ENCODE peak calls at places on chromosomes 3 and 15, in five cellular contexts. One of them, this sample, is unnamed. For H3K4me1, the result is how much of the 10 kb centered on the place peaks cover.

GRCh38 chr3:13561376-13561775 is 12.5 kb downstream of the FBLN2 start:
- DNase-seq in K562: no peak
- DNase-seq in astrocyte: no peak
- DNase-seq in psoas muscle: peak
- DNase-seq in pancreas: no peak
- DNase-seq in this sample: no peak

GRCh38 chr3:58206406-58207011 is 4.3 kb downstream of the DNASE1L3 start:
- DNase-seq in K562: peak
- DNase-seq in astrocyte: peak
- DNase-seq in psoas muscle: no peak
- DNase-seq in pancreas: no peak
- DNase-seq in this sample: no peak

GRCh38 chr3:58899159-58899952 is 150.5 kb downstream of the CFAP20DC start:
- DNase-seq in K562: peak
- DNase-seq in astrocyte: peak
- DNase-seq in psoas muscle: no peak
- DNase-seq in pancreas: peak
- DNase-seq in this sample: no peak

GRCh38 chr3:107990926-107991325 is 99.9 kb downstream of the CD47 start:
- DNase-seq in K562: no peak
- DNase-seq in astrocyte: no peak
- DNase-seq in psoas muscle: no peak
- DNase-seq in pancreas: no peak
- DNase-seq in this sample: no peak

GRCh38 chr15:68537097-68537496 is 41.7 kb upstream of the CORO2B start:
- DNase-seq in K562: no peak
- DNase-seq in astrocyte: no peak
- DNase-seq in psoas muscle: no peak
- DNase-seq in pancreas: no peak
- DNase-seq in this sample: no peak

GRCh38 chr3:195187609-195188529 is 83.1 kb downstream of the XXYLT1 start:
- DNase-seq in K562: no peak
- DNase-seq in astrocyte: peak
- DNase-seq in psoas muscle: no peak
- DNase-seq in pancreas: no peak
- DNase-seq in this sample: no peak

GRCh38 chr3:171333784-171334464 is 126.3 kb downstream of the TNIK start:
- DNase-seq in K562: peak
- DNase-seq in astrocyte: no peak
- DNase-seq in psoas muscle: no peak
- DNase-seq in pancreas: no peak
- DNase-seq in this sample: no peak

GRCh38 chr3:149375164-149375823 is 2.2 kb downstream of the TM4SF1 start:
- DNase-seq in K562: no peak
- DNase-seq in astrocyte: no peak
- DNase-seq in psoas muscle: no peak
- DNase-seq in pancreas: no peak
- DNase-seq in this sample: no peak

GRCh38 chr3:19171794-19172193 is 23.5 kb downstream of the KCNH8 start:
- DNase-seq in K562: no peak
- DNase-seq in astrocyte: no peak
- DNase-seq in psoas muscle: no peak
- DNase-seq in pancreas: no peak
- DNase-seq in this sample: no peak

GRCh38 chr3:14410501-14411165 is 8.2 kb downstream of the SLC6A6 start:
- DNase-seq in K562: peak
- DNase-seq in astrocyte: peak
- DNase-seq in psoas muscle: no peak
- DNase-seq in pancreas: no peak
- DNase-seq in this sample: no peak

GRCh38 chr3:190557311-190557710 is 43.4 kb downstream of the IL1RAP start:
- DNase-seq in K562: no peak
- DNase-seq in astrocyte: no peak
- DNase-seq in psoas muscle: no peak
- DNase-seq in pancreas: no peak
- DNase-seq in this sample: no peak

GRCh38 chr3:31729082-31729481 is 196.4 kb downstream of the STT3B start:
- DNase-seq in K562: no peak
- DNase-seq in astrocyte: no peak
- DNase-seq in psoas muscle: no peak
- DNase-seq in pancreas: no peak
- DNase-seq in this sample: no peak

GRCh38 chr15:40150163-40150925 is 10.5 kb upstream of the BUB1B start:
- DNase-seq in K562: no peak
- DNase-seq in astrocyte: peak
- DNase-seq in psoas muscle: peak
- DNase-seq in pancreas: peak
- DNase-seq in this sample: no peak

GRCh38 chr3:10676905-10677304 is 139.1 kb upstream of the SLC6A11 start:
- DNase-seq in K562: no peak
- DNase-seq in astrocyte: no peak
- DNase-seq in psoas muscle: no peak
- DNase-seq in pancreas: no peak
- DNase-seq in this sample: no peak

GRCh38 chr3:194960446-194961032 is 274.9 kb downstream of the FAM43A start:
- DNase-seq in K562: no peak
- DNase-seq in astrocyte: no peak
- DNase-seq in psoas muscle: no peak
- DNase-seq in pancreas: no peak
- DNase-seq in this sample: no peak

GRCh38 chr3:133662256-133662773 is 574 bp upstream of the TOPBP1 start:
- DNase-seq in K562: peak
- DNase-seq in astrocyte: peak
- DNase-seq in psoas muscle: no peak
- DNase-seq in pancreas: no peak
- DNase-seq in this sample: no peak

GRCh38 chr3:113745273-113746068 is 578 bp downstream of the NAA50 start:
- DNase-seq in K562: peak
- DNase-seq in astrocyte: peak
- DNase-seq in psoas muscle: peak
- DNase-seq in pancreas: peak
- DNase-seq in this sample: peak

GRCh38 chr15:88255496-88256171 is 905 bp downstream of the NTRK3 start:
- DNase-seq in K562: no peak
- DNase-seq in astrocyte: peak
- DNase-seq in psoas muscle: no peak
- DNase-seq in pancreas: no peak
- DNase-seq in this sample: no peak

GRCh38 chr3:171420667-171421066 is 39.5 kb downstream of the TNIK start:
- DNase-seq in K562: no peak
- DNase-seq in astrocyte: peak
- DNase-seq in psoas muscle: no peak
- DNase-seq in pancreas: no peak
- DNase-seq in this sample: no peak

GRCh38 chr3:13712682-13713180 is 163.8 kb downstream of the FBLN2 start:
- DNase-seq in K562: no peak
- DNase-seq in astrocyte: no peak
- DNase-seq in psoas muscle: no peak
- DNase-seq in pancreas: no peak
- DNase-seq in this sample: peak

GRCh38 chr15:62444104-62445027 is 279.3 kb upstream of the C2CD4B start:
- DNase-seq in K562: no peak
- DNase-seq in astrocyte: peak
- DNase-seq in psoas muscle: peak
- DNase-seq in pancreas: no peak
- DNase-seq in this sample: no peak

GRCh38 chr3:32577621-32578556 is 7.2 kb upstream of the DYNC1LI1 start:
- DNase-seq in K562: no peak
- DNase-seq in astrocyte: no peak
- DNase-seq in psoas muscle: no peak
- DNase-seq in pancreas: no peak
- DNase-seq in this sample: no peak

DNA sequence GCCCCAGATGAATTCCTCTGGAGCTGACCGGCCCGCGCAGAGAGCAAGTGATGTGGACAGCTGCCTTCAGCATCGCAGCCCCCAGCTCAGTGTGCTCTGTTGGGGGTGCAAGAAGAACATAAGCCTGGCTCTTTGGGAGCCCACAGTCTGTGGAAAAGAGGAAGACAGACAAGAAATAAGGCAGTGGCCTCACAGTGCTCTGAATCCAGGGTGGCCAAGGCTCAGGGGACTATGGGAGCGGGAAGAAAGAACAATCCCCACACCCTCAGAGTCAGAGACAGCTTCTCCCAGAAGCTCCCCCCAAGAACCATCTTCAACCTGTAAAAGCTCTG is 277 bp upstream of the HDDC3 start:
- DNase-seq in K562: no peak
- DNase-seq in astrocyte: no peak
- DNase-seq in psoas muscle: no peak
- DNase-seq in pancreas: no peak
- DNase-seq in this sample: no peak
- TF ChIP-seq CTCF in K562: no peak
- TF ChIP-seq CTCF in astrocyte: no peak
- TF ChIP-seq CTCF in psoas muscle: no peak
- TF ChIP-seq CTCF in pancreas: no peak
- TF ChIP-seq CTCF in this sample: no peak

GRCh38 chr3:138331143-138331894 is 1.7 kb upstream of the NME9 start:
- DNase-seq in K562: no peak
- DNase-seq in astrocyte: no peak
- DNase-seq in psoas muscle: peak
- DNase-seq in pancreas: no peak
- DNase-seq in this sample: no peak

GRCh38 chr3:138328341-138328740 is 1.3 kb downstream of the NME9 start:
- DNase-seq in K562: peak
- DNase-seq in astrocyte: no peak
- DNase-seq in psoas muscle: no peak
- DNase-seq in pancreas: no peak
- DNase-seq in this sample: no peak

GRCh38 chr3:138327831-138328230 is 1.8 kb downstream of the NME9 start:
- DNase-seq in K562: no peak
- DNase-seq in astrocyte: no peak
- DNase-seq in psoas muscle: no peak
- DNase-seq in pancreas: no peak
- DNase-seq in this sample: no peak

GRCh38 chr3:138329127-138329983 is at the start of gene NME9:
- DNase-seq in K562: peak
- DNase-seq in astrocyte: peak
- DNase-seq in psoas muscle: peak
- DNase-seq in pancreas: peak
- DNase-seq in this sample: peak

DNA sequence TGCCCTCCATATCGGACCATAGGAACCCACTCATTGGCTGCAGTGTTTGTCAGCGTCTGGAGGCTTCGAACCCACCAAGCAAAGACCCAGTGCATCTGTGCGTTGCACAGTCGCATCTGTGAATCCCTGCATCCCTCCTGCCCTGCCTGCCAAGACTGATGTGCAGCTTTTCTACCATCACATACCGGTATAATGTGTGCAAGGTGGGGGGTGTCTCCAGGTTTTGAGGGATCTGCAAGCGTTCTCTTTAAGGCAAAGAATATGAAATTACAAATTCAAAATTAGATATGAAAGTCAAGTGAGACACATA is 288 bp upstream of the NME9 start:
- DNase-seq in K562: no peak
- DNase-seq in astrocyte: no peak
- DNase-seq in psoas muscle: no peak
- DNase-seq in pancreas: no peak
- DNase-seq in this sample: no peak
- H3K4me3 ChIP-seq in K562: peak
- H3K4me3 ChIP-seq in astrocyte: peak
- H3K4me3 ChIP-seq in psoas muscle: peak
- H3K4me3 ChIP-seq in pancreas: peak
- H3K4me3 ChIP-seq in this sample: peak

GRCh38 chr3:30626443-30627181 is 20.2 kb downstream of the TGFBR2 start:
- DNase-seq in K562: no peak
- DNase-seq in astrocyte: peak
- DNase-seq in psoas muscle: no peak
- DNase-seq in pancreas: no peak
- DNase-seq in this sample: no peak
- H3K4me1 ChIP-seq in K562: under half
- H3K4me1 ChIP-seq in astrocyte: under half
- H3K4me1 ChIP-seq in psoas muscle: half or more
- H3K4me1 ChIP-seq in pancreas: under half
- H3K4me1 ChIP-seq in this sample: half or more

GRCh38 chr3:120039642-120040610 is 54.3 kb downstream of the GSK3B start:
- DNase-seq in K562: peak
- DNase-seq in astrocyte: peak
- DNase-seq in psoas muscle: no peak
- DNase-seq in pancreas: no peak
- DNase-seq in this sample: no peak
- TF ChIP-seq CTCF in K562: no peak
- TF ChIP-seq CTCF in astrocyte: no peak
- TF ChIP-seq CTCF in psoas muscle: no peak
- TF ChIP-seq CTCF in pancreas: no peak
- TF ChIP-seq CTCF in this sample: peak